ENCODE peak calls at places on chromosomes 4 and X, in ten cellular contexts. D is activated CD4-positive, alpha-beta T cell treated with anti-CD3 and anti-CD28 coated beads, Interleukin-2, amount 50 U/mL, for 24 hours; L is psoas muscle; M is AML-193; Q is stimulated activated CD4-positive, alpha-beta T cell treated with anti-CD3 and anti-CD28 coated beads, Interleukin-4, amount 100 ng/mL, for 1 hour; J is GM12864; I is tibial artery; A is Daoy; X is fibroblast of lung; C is H7. B is an unnamed sample.

GRCh38 chr4:57442834-57443291 is 332.7 kb upstream of the IGFBP7 start:
- DNase-seq in X (peak; percentile 33), J (no peak), M (peak; percentile 2), D (no peak), L (no peak), C (peak; percentile 57), A (no peak), Q (no peak), I (peak; percentile 28), B (peak; percentile 65)

GRCh38 chrX:117095393-117095792 is 632.6 kb upstream of the CT83 start:
- DNase-seq in X (no peak), C (no peak), A (no peak), D (no peak), Q (no peak), J (no peak), L (no peak), M (no peak), I (no peak), B (no peak)

GRCh38 chr4:151555151-151555945 is 146.4 kb downstream of the FHIP1A start:
- DNase-seq in J (no peak), M (no peak), A (no peak), D (no peak), I (no peak), L (no peak), C (no peak), X (no peak), Q (no peak), B (no peak)

GRCh38 chrX:41629539-41629938 is 59.2 kb upstream of the GPR34 start:
- DNase-seq in A (no peak), J (no peak), L (no peak), I (no peak), M (no peak), Q (no peak), D (no peak), C (no peak), X (no peak), B (no peak)

GRCh38 chrX:138026211-138026610 is 460.3 kb downstream of the ZIC3 start:
- DNase-seq in X (peak; percentile 1), L (no peak), D (no peak), I (no peak), J (no peak), C (peak; percentile 33), A (no peak), Q (no peak), M (peak; percentile 1), B (no peak)

GRCh38 chr4:108725457-108725856 is 37.4 kb downstream of the ETNPPL start:
- DNase-seq in J (no peak), Q (no peak), M (no peak), L (no peak), D (no peak), C (no peak), A (no peak), I (no peak), X (no peak), B (no peak)

GRCh38 chr4:42306221-42307109 is 90.8 kb upstream of the SHISA3 start:
- DNase-seq in Q (no peak), X (peak; percentile 23), I (peak; percentile 46), M (no peak), J (no peak), A (no peak), C (no peak), D (no peak), L (peak; percentile 30), B (no peak)

GRCh38 chr4:122012735-122013134 is 60.9 kb upstream of the TRPC3 start:
- DNase-seq in L (no peak), J (no peak), Q (no peak), D (no peak), I (no peak), A (no peak), X (peak; percentile 66), M (no peak), C (no peak), B (no peak)

GRCh38 chr4:113328514-113328913 is 279.1 kb downstream of the ANK2 start:
- DNase-seq in A (peak; percentile 17), D (no peak), C (peak; percentile 54), Q (peak; percentile 7), J (no peak), I (no peak), M (no peak), L (no peak), X (no peak), B (no peak)

GRCh38 chr4:6869944-6870343 is 39.7 kb upstream of the TBC1D14 start:
- DNase-seq in M (no peak), I (no peak), Q (no peak), C (no peak), J (no peak), D (no peak), X (no peak), L (peak; percentile 60), A (no peak), B (no peak)

GRCh38 chr4:20043992-20044391 is 207.7 kb upstream of the SLIT2 start:
- DNase-seq in Q (no peak), J (no peak), X (peak; percentile 35), C (no peak), A (no peak), M (no peak), L (no peak), I (no peak), D (no peak), B (no peak)

GRCh38 chr4:87423313-87424031 is 1.1 kb downstream of the NUDT9 start:
- DNase-seq in D (no peak), A (no peak), X (peak; percentile 30), M (peak; percentile 20), C (peak; percentile 21), I (no peak), J (peak; percentile 18), Q (no peak), L (no peak), B (no peak)

GRCh38 chr4:139835006-139835405 is 169.4 kb downstream of the MGST2 start:
- DNase-seq in X (no peak), D (no peak), C (no peak), J (no peak), L (no peak), A (no peak), I (no peak), M (no peak), Q (no peak), B (no peak)

GRCh38 chrX:20609916-20610415 is 343.3 kb upstream of the RPS6KA3 start:
- DNase-seq in Q (no peak), D (no peak), A (no peak), I (no peak), C (no peak), X (no peak), L (no peak), M (no peak), J (no peak), B (no peak)

GRCh38 chr4:1796486-1797204 is 3.6 kb downstream of the FGFR3 start:
- DNase-seq in L (no peak), I (no peak), A (no peak), M (no peak), X (no peak), J (no peak), C (no peak), Q (no peak), D (no peak), B (no peak)

GRCh38 chrX:71236858-71237257 is 13.8 kb downstream of the GJB1 start:
- DNase-seq in J (no peak), A (no peak), X (no peak), L (no peak), C (no peak), D (no peak), Q (no peak), M (no peak), I (no peak), B (no peak)

GRCh38 chr4:26737385-26737784 is 123.3 kb upstream of the STIM2 start:
- DNase-seq in X (no peak), J (no peak), A (no peak), D (no peak), L (no peak), Q (no peak), C (no peak), I (no peak), M (no peak), B (no peak)

GRCh38 chr4:90069151-90069550 is 58.0 kb upstream of the CCSER1 start:
- DNase-seq in J (no peak), Q (no peak), A (peak; percentile 13), D (no peak), I (no peak), M (no peak), C (no peak), X (no peak), L (no peak), B (no peak)

GRCh38 chr4:646460-646859 is 21.1 kb downstream of the PDE6B start:
- DNase-seq in L (no peak), A (no peak), D (no peak), J (no peak), X (no peak), Q (peak; percentile 35), M (no peak), I (no peak), C (no peak), B (no peak)

GRCh38 chrX:134599173-134599914 is 58.9 kb downstream of the PLAC1 start:
- DNase-seq in I (peak; percentile 35), C (no peak), X (peak; percentile 71), Q (peak; percentile 11), A (no peak), D (no peak), J (peak; percentile 16), M (no peak), L (no peak), B (no peak)

GRCh38 chrX:54639346-54640102 is 109.5 kb downstream of the GNL3L start:
- DNase-seq in A (peak; percentile 93), C (peak; percentile 80), I (peak; percentile 96), Q (peak; percentile 92), L (peak; percentile 95), J (peak; percentile 87), M (peak; percentile 79), D (peak; percentile 73), X (peak; percentile 98), B (peak; percentile 80)

GRCh38 chrX:2828404-2829065 is at the start of gene GYG2:
- DNase-seq in I (no peak), X (peak; percentile 58), C (peak; percentile 92), M (no peak), A (peak; percentile 10), J (no peak), Q (no peak), D (no peak), L (no peak), B (no peak)

GRCh38 chr4:57410331-57411052 is 300.3 kb upstream of the IGFBP7 start:
- DNase-seq in J (no peak), X (no peak), A (no peak), Q (no peak), I (peak; percentile 30), L (no peak), C (no peak), M (no peak), D (no peak), B (peak; percentile 63)